ENCODE peak calls at places on chromosomes 2 and 18, in seven cellular contexts. U, O, S, E, J, P and Z are unnamed samples.
A peak's percentile ranks its signal among the peaks of the same experiment; 100 is the strongest.

GRCh38 chr2:9274701-9275343 is 68.2 kb downstream of the ASAP2 start:
- DNase-seq in U (no peak), O (no peak), S (no peak), E (no peak), J (no peak), P (no peak), Z (no peak)

GRCh38 chr2:15145046-15145817 is 415.9 kb downstream of the NBAS start:
- DNase-seq in U (no peak), O (no peak), S (no peak), E (no peak), J (no peak), P (no peak), Z (peak; percentile 5)

GRCh38 chr2:150480241-150480640 is 7.2 kb downstream of the RND3 start:
- DNase-seq in U (no peak), O (no peak), S (no peak), E (peak; percentile 64), J (no peak), P (no peak), Z (peak; percentile 57)

GRCh38 chr2:240689975-240690374 is 1.7 kb upstream of the AQP12A start:
- DNase-seq in U (no peak), O (no peak), S (no peak), E (no peak), J (no peak), P (no peak), Z (no peak)

GRCh38 chr18:55302337-55302833 is 285.6 kb downstream of the TCF4 start:
- DNase-seq in U (no peak), O (no peak), S (no peak), E (no peak), J (no peak), P (no peak), Z (peak; percentile 9)

GRCh38 chr18:10732990-10733389 is 207.2 kb downstream of the NAPG start:
- DNase-seq in U (no peak), O (no peak), S (no peak), E (no peak), J (no peak), P (no peak), Z (no peak)

GRCh38 chr2:120489023-120489422 is 143.1 kb downstream of the INHBB start:
- DNase-seq in U (no peak), O (no peak), S (no peak), E (peak; percentile 2), J (no peak), P (no peak), Z (no peak)

GRCh38 chr2:41896186-41896846 is 151.5 kb upstream of the PKDCC start:
- DNase-seq in U (peak; percentile 16), O (no peak), S (peak; percentile 20), E (no peak), J (no peak), P (no peak), Z (no peak)

GRCh38 chr2:11405599-11406491 is 60.1 kb downstream of the E2F6 start:
- DNase-seq in U (peak; percentile 60), O (no peak), S (peak; percentile 87), E (no peak), J (no peak), P (no peak), Z (no peak)

GRCh38 chr2:33108483-33109443 is 162.0 kb downstream of the LTBP1 start:
- DNase-seq in U (peak; percentile 53), O (peak; percentile 33), S (no peak), E (no peak), J (no peak), P (no peak), Z (no peak)

GRCh38 chr2:38374978-38375377 is 2.1 kb downstream of the ATL2 start:
- DNase-seq in U (peak; percentile 15), O (peak; percentile 13), S (no peak), E (no peak), J (no peak), P (no peak), Z (no peak)

GRCh38 chr2:14944562-14945346 is 312.2 kb downstream of the LRATD1 start:
- DNase-seq in U (no peak), O (peak; percentile 28), S (no peak), E (peak; percentile 38), J (no peak), P (peak; percentile 29), Z (peak; percentile 58)

GRCh38 chr2:217220228-217221013 is 360.6 kb upstream of the TNP1 start:
- DNase-seq in U (peak; percentile 70), O (no peak), S (no peak), E (no peak), J (no peak), P (no peak), Z (no peak)

GRCh38 chr2:174495365-174496012 is 8.7 kb upstream of the GPR155 start:
- DNase-seq in U (no peak), O (no peak), S (no peak), E (no peak), J (no peak), P (no peak), Z (no peak)

GRCh38 chr2:240293865-240294461 is 141.5 kb upstream of the GPC1 start:
- DNase-seq in U (no peak), O (peak; percentile 23), S (no peak), E (no peak), J (no peak), P (no peak), Z (no peak)

GRCh38 chr2:108612514-108613183 is 78.4 kb downstream of the LIMS1 start:
- DNase-seq in U (no peak), O (no peak), S (peak; percentile 63), E (no peak), J (no peak), P (no peak), Z (no peak)

GRCh38 chr2:64797881-64798590 is 144.3 kb upstream of the SERTAD2 start:
- DNase-seq in U (peak; percentile 53), O (no peak), S (no peak), E (peak; percentile 49), J (peak; percentile 63), P (no peak), Z (peak; percentile 41)

GRCh38 chr2:128639693-128640092 is 321.0 kb upstream of the HS6ST1 start:
- DNase-seq in U (no peak), O (no peak), S (no peak), E (no peak), J (no peak), P (no peak), Z (no peak)

GRCh38 chr2:134207589-134208209 is 46.2 kb upstream of the MGAT5 start:
- DNase-seq in U (peak; percentile 56), O (peak; percentile 74), S (peak; percentile 79), E (peak; percentile 62), J (peak; percentile 46), P (peak; percentile 47), Z (peak; percentile 45)

GRCh38 chr2:148642891-148643416 is 1.6 kb upstream of the EPC2 start:
- DNase-seq in U (peak; percentile 78), O (no peak), S (no peak), E (no peak), J (no peak), P (peak; percentile 65), Z (no peak)

GRCh38 chr2:218959141-218959731 is at the start of gene CDK5R2:
- DNase-seq in U (peak; percentile 86), O (peak; percentile 94), S (peak; percentile 81), E (peak; percentile 66), J (peak; percentile 83), P (peak; percentile 80), Z (peak; percentile 83)

GRCh38 chr18:10475633-10476388 is 21.4 kb downstream of the APCDD1 start:
- DNase-seq in U (no peak), O (no peak), S (no peak), E (no peak), J (no peak), P (no peak), Z (no peak)

GRCh38 chr2:54691439-54692135 is 31.9 kb upstream of the EML6 start:
- DNase-seq in U (no peak), O (no peak), S (no peak), E (peak; percentile 34), J (no peak), P (no peak), Z (no peak)

GRCh38 chr2:105521176-105521575 is 122.3 kb upstream of the FHL2 start:
- DNase-seq in U (peak; percentile 45), O (peak; percentile 26), S (no peak), E (no peak), J (no peak), P (no peak), Z (no peak)
- H3K4me3 ChIP-seq in U (no peak overlapping the region), O (no peak overlapping the region), S (no peak overlapping the region), E (no peak overlapping the region), J (no peak overlapping the region), P (no peak overlapping the region), Z (no peak overlapping the region)

GRCh38 chr2:16199882-16200590 is 259.7 kb downstream of the MYCN start:
- DNase-seq in U (no peak), O (no peak), S (no peak), E (no peak), J (no peak), P (no peak), Z (no peak)
- H3K4me3 ChIP-seq in U (no peak overlapping the region), O (no peak overlapping the region), S (no peak overlapping the region), E (no peak overlapping the region), J (no peak overlapping the region), P (no peak overlapping the region), Z (no peak overlapping the region)

GRCh38 chr2:235506997-235507615 is 13.3 kb downstream of the AGAP1 start:
- DNase-seq in U (no peak), O (no peak), S (no peak), E (no peak), J (no peak), P (no peak), Z (no peak)

GRCh38 chr2:235504459-235505200 is 10.8 kb downstream of the AGAP1 start:
- DNase-seq in U (no peak), O (no peak), S (no peak), E (no peak), J (no peak), P (no peak), Z (no peak)

GRCh38 chr2:235505210-235505741 is 11.4 kb downstream of the AGAP1 start:
- DNase-seq in U (peak; percentile 20), O (no peak), S (peak; percentile 52), E (peak; percentile 61), J (no peak), P (no peak), Z (no peak)

GRCh38 chr2:235507928-235508327 is 14.1 kb downstream of the AGAP1 start:
- DNase-seq in U (no peak), O (no peak), S (no peak), E (no peak), J (no peak), P (no peak), Z (no peak)

DNA sequence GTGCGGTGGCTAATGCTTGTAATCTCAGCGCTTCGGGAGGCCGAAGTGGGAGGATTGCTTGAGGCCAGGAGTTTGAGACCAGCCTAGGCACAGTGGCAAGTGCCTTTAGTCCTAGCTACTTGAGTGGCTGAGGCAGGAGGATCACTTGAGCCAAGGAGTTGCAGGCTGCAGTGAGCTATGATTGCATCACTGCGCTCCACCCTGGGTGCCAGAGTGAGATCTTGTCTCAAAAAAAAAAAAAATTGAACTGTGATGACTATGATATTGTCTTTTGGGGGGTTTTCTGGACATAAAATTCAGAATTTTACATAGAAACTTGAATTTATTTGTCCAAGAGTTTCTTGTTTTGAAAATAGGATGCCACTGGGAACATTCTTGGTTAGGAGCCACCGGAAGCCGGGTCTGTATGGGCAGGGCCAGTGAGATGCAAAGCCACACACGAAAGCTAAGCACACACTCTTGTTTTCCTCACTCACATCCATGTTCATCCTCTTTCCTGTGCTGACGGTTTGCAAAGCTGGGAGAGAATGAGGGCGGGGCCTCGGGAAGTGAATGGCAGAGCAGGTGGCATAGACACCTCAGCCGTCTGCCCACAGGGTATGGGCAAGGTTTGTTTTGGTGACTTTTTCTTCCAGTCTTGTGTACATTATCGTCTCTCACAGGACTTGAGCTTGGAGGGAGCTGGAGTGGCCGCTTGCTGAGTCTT is 12.6 kb downstream of the AGAP1 start:
- DNase-seq in U (no peak), O (no peak), S (peak; percentile 67), E (no peak), J (peak; percentile 41), P (no peak), Z (no peak)
- H3K4me3 ChIP-seq in U (no peak overlapping the region), O (no peak overlapping the region), S (no peak overlapping the region), E (no peak overlapping the region), J (no peak overlapping the region), P (no peak overlapping the region), Z (no peak overlapping the region)

GRCh38 chr2:50118951-50119702 is 912.8 kb downstream of the NRXN1 start:
- DNase-seq in U (no peak), O (peak; percentile 5), S (no peak), E (no peak), J (no peak), P (no peak), Z (no peak)
- H3K4me3 ChIP-seq in U (no peak overlapping the region), O (no peak overlapping the region), S (no peak overlapping the region), E (no peak overlapping the region), J (no peak overlapping the region), P (no peak overlapping the region), Z (no peak overlapping the region)